ENCODE peak calls at places on chromosomes 13 and 19, in five cellular contexts. P is heart left ventricle; Z is A549; X is activated CD4-positive, alpha-beta T cell treated with anti-CD3 and anti-CD28 coated beads for 24 hours; N is stimulated activated CD4-positive, alpha-beta T cell treated with anti-CD3 and anti-CD28 coated beads, TNF-alpha, amount 100 ng/mL, for 48 hours. O is an unnamed sample.

GRCh38 chr19:15524781-15525180 is 16.5 kb downstream of the CYP4F22 start:
- DNase-seq in P (no peak), Z (no peak), X (no peak), N (no peak), O (no peak)

GRCh38 chr19:39998511-39998910 is 1.7 kb downstream of the ZNF546 start:
- DNase-seq in P (no peak), Z (no peak), X (no peak), N (no peak), O (no peak)

GRCh38 chr13:58882556-58882955 is 1251.0 kb downstream of the PCDH17 start:
- DNase-seq in P (no peak), Z (no peak), X (no peak), N (no peak), O (no peak)

GRCh38 chr19:49570997-49571676 is 9.2 kb downstream of the NOSIP start:
- DNase-seq in P (no peak), Z (peak; percentile 54), X (no peak), N (no peak), O (peak; percentile 84)

GRCh38 chr19:18097217-18097992 is at the start of gene MAST3:
- DNase-seq in P (peak; percentile 81), Z (peak; percentile 84), X (peak; percentile 90), N (peak; percentile 85), O (peak; percentile 95)

GRCh38 chr19:28972144-28972543 is 240.8 kb downstream of the UQCRFS1 start:
- DNase-seq in P (no peak), Z (no peak), X (no peak), N (no peak), O (no peak)

GRCh38 chr19:925912-926594 is at the start of gene ARID3A:
- DNase-seq in P (no peak), Z (no peak), X (no peak), N (no peak), O (peak; percentile 72)

GRCh38 chr13:112777637-112778406 is 88.0 kb downstream of the ATP11A start:
- DNase-seq in P (no peak), Z (no peak), X (no peak), N (no peak), O (no peak)

GRCh38 chr13:19713186-19713965 is 69.4 kb downstream of the PSPC1 start:
- DNase-seq in P (no peak), Z (no peak), X (no peak), N (no peak), O (no peak)

GRCh38 chr19:6738726-6739389 is 622 bp upstream of the TRIP10 start:
- DNase-seq in P (peak; percentile 60), Z (no peak), X (no peak), N (no peak), O (peak; percentile 93)

GRCh38 chr19:10006335-10006708 is 4.0 kb downstream of the COL5A3 start:
- DNase-seq in P (peak; percentile 78), Z (no peak), X (no peak), N (no peak), O (no peak)

GRCh38 chr19:52734340-52734892 is 428 bp downstream of the ZNF611 start:
- DNase-seq in P (peak; percentile 38), Z (no peak), X (no peak), N (no peak), O (peak; percentile 30)

GRCh38 chr19:9936151-9937000 is at the start of gene OLFM2:
- DNase-seq in P (no peak), Z (no peak), X (peak; percentile 22), N (no peak), O (peak; percentile 47)

GRCh38 chr13:76980075-76980718 is 11.7 kb upstream of the CLN5 start:
- DNase-seq in P (peak; percentile 72), Z (peak; percentile 59), X (peak; percentile 83), N (peak; percentile 69), O (peak; percentile 91)

GRCh38 chr19:11504502-11505031 is 1.1 kb downstream of the ZNF653 start:
- DNase-seq in P (no peak), Z (no peak), X (no peak), N (no peak), O (no peak)

GRCh38 chr19:18456974-18457373 is 19.0 kb upstream of the ISYNA1 start:
- DNase-seq in P (peak; percentile 82), Z (no peak), X (no peak), N (no peak), O (no peak)

GRCh38 chr19:58568731-58569130 is 4.4 kb downstream of the MZF1 start:
- DNase-seq in P (peak; percentile 23), Z (no peak), X (no peak), N (no peak), O (no peak)

GRCh38 chr13:20160346-20161274 is at the start of gene GJA3:
- DNase-seq in P (peak; percentile 69), Z (peak; percentile 29), X (peak; percentile 58), N (no peak), O (peak; percentile 54)

GRCh38 chr19:54448037-54448773 is 794 bp upstream of the LENG8 start:
- DNase-seq in P (peak; percentile 62), Z (peak; percentile 73), X (no peak), N (no peak), O (peak; percentile 79)

GRCh38 chr19:10517361-10517759 is at the start of gene S1PR5:
- DNase-seq in P (peak; percentile 38), Z (peak; percentile 35), X (no peak), N (no peak), O (peak; percentile 52)

GRCh38 chr13:50153401-50153800 is 138.2 kb downstream of the KCNRG start:
- DNase-seq in P (no peak), Z (no peak), X (no peak), N (no peak), O (no peak)

GRCh38 chr13:64332048-64332447 is 2898.1 kb downstream of the PCDH9 start:
- DNase-seq in P (no peak), Z (no peak), X (no peak), N (no peak), O (no peak)

GRCh38 chr13:61778531-61778930 is 362.9 kb upstream of the PCDH20 start:
- DNase-seq in P (no peak), Z (no peak), X (no peak), N (no peak), O (no peak)

GRCh38 chr19:49114630-49115363 is 627 bp downstream of the LIN7B start:
- DNase-seq in P (peak; percentile 79), Z (no peak), X (peak; percentile 45), N (peak; percentile 21), O (peak; percentile 81)

GRCh38 chr19:10699650-10700335 is 1.4 kb upstream of the QTRT1 start:
- DNase-seq in P (no peak), Z (peak; percentile 63), X (peak; percentile 68), N (peak; percentile 27), O (peak; percentile 81)

O was measured in NCI-H82.